ENCODE peak calls at places on chromosomes 16 and 17, in nine cellular contexts. N is A673, H is osteoblast, R is OCI-LY7, P is NT2/D1, Q is kidney, D is prostate gland, Y is HepG2, G is endothelial cell of umbilical vein. U is an unnamed sample. For H3K4me1 and H3K36me3, the result is how much of the 10 kb centered on the place peaks cover.

GRCh38 chr16:79090966-79091365 is 509.6 kb downstream of the MAF start:
- DNase-seq in D (no peak), H (no peak), R (no peak), G (no peak), N (no peak), P (no peak), Y (no peak), Q (no peak), U (no peak)

GRCh38 chr16:55443434-55443833 is 35.6 kb upstream of the MMP2 start:
- DNase-seq in P (no peak), N (no peak), D (no peak), H (no peak), R (no peak), Y (no peak), G (no peak), Q (no peak), U (no peak)

GRCh38 chr17:7211512-7212277 is 7.9 kb downstream of the DLG4 start:
- DNase-seq in D (no peak), Y (no peak), N (peak), G (no peak), H (no peak), Q (peak), R (no peak), P (no peak), U (no peak)

GRCh38 chr17:62740066-62740465 is 68.0 kb downstream of the MARCHF10 start:
- DNase-seq in H (peak), N (no peak), Y (no peak), R (no peak), Q (no peak), P (no peak), G (no peak), D (no peak), U (no peak)

GRCh38 chr17:15157051-15157450 is 108.1 kb downstream of the PMP22 start:
- DNase-seq in H (no peak), P (no peak), G (no peak), Y (no peak), R (no peak), Q (no peak), N (no peak), D (no peak), U (no peak)

GRCh38 chr16:73311857-73312723 is 264.2 kb upstream of the ZFHX3 start:
- DNase-seq in Q (no peak), G (no peak), P (no peak), Y (no peak), R (no peak), H (no peak), N (no peak), D (no peak), U (no peak)

GRCh38 chr17:44039829-44040635 is 25.3 kb upstream of the TMEM101 start:
- DNase-seq in Y (no peak), H (peak), P (no peak), Q (no peak), G (no peak), D (no peak), N (no peak), R (no peak), U (no peak)

GRCh38 chr17:83203073-83203471 is 123.7 kb downstream of the METRNL start:
- DNase-seq in R (no peak), N (no peak), G (peak), H (peak), D (peak), Q (peak), Y (peak), P (no peak), U (peak)

GRCh38 chr17:65463242-65463641 is 98.2 kb downstream of the AXIN2 start:
- DNase-seq in Y (no peak), G (no peak), N (no peak), R (no peak), Q (peak), H (peak), P (no peak), D (peak), U (peak)

GRCh38 chr16:86571197-86571915 is 4.7 kb downstream of the FOXC2 start:
- DNase-seq in P (no peak), G (peak), Y (no peak), N (no peak), D (no peak), Q (peak), R (no peak), H (peak), U (no peak)

GRCh38 chr16:46859719-46860152 is 24.4 kb upstream of the GPT2 start:
- DNase-seq in Q (no peak), D (no peak), N (no peak), Y (peak), G (peak), P (no peak), H (peak), R (no peak), U (no peak)

GRCh38 chr16:48003226-48003907 is 152.4 kb downstream of the ABCC12 start:
- DNase-seq in P (peak), R (no peak), G (no peak), D (no peak), H (no peak), Q (no peak), N (peak), Y (no peak), U (no peak)

GRCh38 chr16:67926181-67926742 is 5.4 kb downstream of the CTRL start:
- DNase-seq in H (peak), Q (no peak), N (peak), D (peak), R (no peak), Y (no peak), P (no peak), G (peak), U (peak)

GRCh38 chr17:16319969-16320368 is 33.3 kb downstream of the CENPV start:
- DNase-seq in D (no peak), P (no peak), H (no peak), N (no peak), R (no peak), Y (no peak), Q (no peak), G (no peak), U (no peak)

DNA sequence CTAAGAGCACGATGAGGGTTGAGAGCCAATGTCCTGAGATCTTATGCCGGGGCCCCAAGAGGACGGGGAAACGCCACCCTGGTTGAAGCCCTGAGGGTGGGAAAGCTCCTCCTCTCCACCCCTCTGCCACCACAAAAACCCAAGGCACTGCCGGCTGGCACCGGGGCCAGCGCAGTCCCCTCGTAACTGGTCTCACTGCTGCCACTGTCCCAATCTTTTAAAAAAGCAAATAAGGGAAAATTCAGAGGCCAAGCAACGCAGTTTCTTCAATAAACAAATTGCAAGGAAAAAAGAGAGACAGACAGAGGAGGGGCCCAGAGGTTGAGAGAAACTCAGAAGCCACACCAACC is 6.7 kb downstream of the GRIN2C start:
- DNase-seq in G (no peak), P (no peak), R (no peak), H (no peak), D (no peak), N (no peak), Q (no peak), Y (no peak), U (no peak)
- H3K4me3 ChIP-seq in G (no peak), P (peak), R (peak), H (no peak), D (no peak), N (no peak), Q (no peak), Y (peak), U (no peak)

GRCh38 chr17:78726471-78727010 is 55.5 kb downstream of the CYTH1 start:
- DNase-seq in H (no peak), N (no peak), Y (no peak), P (no peak), D (no peak), Q (no peak), G (no peak), R (no peak), U (no peak)
- H3K4me1 ChIP-seq in H (under half), N (under half), Y (under half), P (under half), D (under half), Q (under half), G (under half), R (half or more), U (half or more)

DNA sequence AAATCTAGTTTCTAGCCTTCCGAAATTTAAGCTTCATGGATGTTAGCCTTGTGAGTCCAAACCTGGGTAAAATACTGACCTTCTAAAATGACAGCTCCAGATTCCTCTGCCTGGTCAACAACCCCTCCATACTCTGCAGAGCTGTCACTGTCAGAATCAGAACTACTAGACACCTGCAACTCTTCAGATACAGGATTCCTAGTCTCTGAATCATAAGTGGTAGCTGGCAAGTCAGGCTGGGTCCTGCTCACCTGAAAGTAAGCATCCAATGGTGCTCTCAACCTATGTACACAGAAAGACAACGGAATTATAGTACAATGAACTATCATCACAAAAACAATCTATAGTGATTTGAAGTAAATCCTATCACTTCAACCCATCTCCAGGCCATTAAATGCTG is 14.8 kb downstream of the RFWD3 start:
- DNase-seq in H (no peak), P (no peak), Y (no peak), G (no peak), R (no peak), N (no peak), Q (no peak), D (no peak), U (no peak)
- H3K36me3 ChIP-seq in H (under half), P (half or more), Y (under half), G (under half), R (half or more), N (half or more), Q (under half), D (under half), U (half or more)

GRCh38 chr17:58085039-58085715 is 2.0 kb downstream of the DYNLL2 start:
- DNase-seq in G (no peak), P (no peak), D (no peak), R (no peak), N (no peak), H (no peak), Q (no peak), Y (no peak), U (no peak)
- H3K4me3 ChIP-seq in G (peak), P (peak), D (peak), R (peak), N (peak), H (peak), Q (peak), Y (peak), U (peak)

DNA sequence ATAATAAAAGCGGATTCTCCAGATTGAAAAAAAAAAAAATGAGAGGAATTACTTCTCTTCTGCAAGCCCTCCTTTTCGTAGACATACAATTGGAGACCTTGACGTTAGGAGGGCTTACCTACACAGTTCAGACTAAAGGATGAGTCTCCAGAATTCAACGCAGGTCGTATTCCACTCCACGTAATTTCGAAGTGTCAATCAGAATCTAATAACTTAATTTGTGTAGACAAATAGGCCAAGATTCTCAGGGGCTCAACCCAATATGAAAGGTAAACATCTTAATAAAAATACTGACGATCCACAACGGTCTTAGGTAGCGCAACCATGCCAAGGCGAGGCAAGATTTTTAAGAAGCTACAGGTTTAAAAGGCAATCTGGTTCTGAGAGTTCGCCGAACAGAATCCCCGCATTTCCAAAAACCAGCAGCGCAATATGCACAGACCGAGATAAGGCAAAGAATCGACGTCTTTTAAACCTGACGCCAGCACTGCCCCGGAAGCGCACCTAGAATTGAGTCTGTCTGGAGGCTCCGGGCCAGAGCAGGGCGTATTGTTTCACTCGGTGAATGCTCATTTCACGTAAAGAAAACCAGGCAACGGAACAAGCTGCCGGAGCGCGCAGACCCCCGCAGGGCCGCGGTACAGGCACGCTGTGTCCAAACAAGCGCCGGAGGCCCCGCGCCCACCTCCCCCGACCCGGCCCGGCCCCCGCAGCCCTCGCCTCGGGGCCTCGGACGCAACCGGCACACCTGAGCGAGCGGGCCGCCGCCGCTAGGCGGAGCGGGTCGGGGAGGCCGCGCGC is 623 bp downstream of the MBTPS1 start:
- DNase-seq in D (peak), Y (peak), N (no peak), P (no peak), H (no peak), R (peak), G (peak), Q (no peak), U (no peak)
- H3K4me1 ChIP-seq in D (under half), Y (under half), N (under half), P (under half), H (under half), R (under half), G (under half), Q (under half), U (under half)

U was measured in lower lobe of right lung.